ENCODE peak calls at places on chromosomes 16 and 17, in ten cellular contexts. U is transverse colon, M is astrocyte of the spinal cord, K is tibial artery, Z is brain microvascular endothelial cell, P is epithelial cell of esophagus, N is cardiac muscle cell, Q is AG09319, I is HL-60, T is WTC11. O is an unnamed sample.

GRCh38 chr16:50273888-50274770 is 7.8 kb downstream of the ADCY7 start:
- DNase-seq in Q (no peak), M (no peak), Z (no peak), N (no peak), K (peak; percentile 66), P (no peak), U (peak; percentile 60), T (no peak), I (peak; percentile 80), O (no peak)

GRCh38 chr17:36460265-36460937 is 26.1 kb upstream of the ZNHIT3 start:
- DNase-seq in M (no peak), P (no peak), Z (no peak), N (no peak), K (no peak), I (no peak), Q (no peak), T (no peak), U (no peak), O (no peak)

GRCh38 chr17:64418506-64419339 is 28.1 kb upstream of the PECAM1 start:
- DNase-seq in K (no peak), Q (peak; percentile 47), U (no peak), I (no peak), T (no peak), P (peak; percentile 62), N (peak; percentile 83), M (peak; percentile 61), Z (peak; percentile 33), O (no peak)

GRCh38 chr16:20814761-20815160 is 8.4 kb downstream of the REXO5 start:
- DNase-seq in K (no peak), Q (no peak), I (no peak), N (no peak), P (no peak), M (peak; percentile 59), T (no peak), Z (no peak), U (no peak), O (no peak)

GRCh38 chr16:72836985-72837384 is 210.9 kb downstream of the ZFHX3 start:
- DNase-seq in U (no peak), I (no peak), P (no peak), T (peak; percentile 30), M (no peak), N (no peak), K (no peak), Q (no peak), Z (no peak), O (no peak)

GRCh38 chr16:58519707-58520106 is 4.4 kb downstream of the SETD6 start:
- DNase-seq in U (no peak), M (no peak), K (no peak), T (no peak), Z (no peak), N (no peak), I (no peak), P (no peak), Q (no peak), O (no peak)

GRCh38 chr17:6936370-6937028 is 59.4 kb upstream of the ALOX12 start:
- DNase-seq in U (peak; percentile 50), K (no peak), N (peak; percentile 21), M (peak; percentile 1), I (no peak), P (no peak), Z (no peak), T (no peak), Q (no peak), O (no peak)

GRCh38 chr17:68775338-68775737 is 174.2 kb upstream of the FAM20A start:
- DNase-seq in I (no peak), Q (no peak), N (peak; percentile 40), Z (no peak), P (no peak), U (no peak), M (peak; percentile 27), K (no peak), T (no peak), O (no peak)

GRCh38 chr16:69691980-69692911 is 34.1 kb downstream of the NQO1 start:
- DNase-seq in Z (peak; percentile 25), P (peak; percentile 64), K (no peak), M (peak; percentile 22), U (no peak), I (no peak), N (peak; percentile 19), Q (no peak), T (no peak), O (no peak)

GRCh38 chr17:76986318-76986717 is 118.1 kb downstream of the MGAT5B start:
- DNase-seq in Q (no peak), U (no peak), T (no peak), N (peak; percentile 6), Z (no peak), K (no peak), M (no peak), P (no peak), I (no peak), O (no peak)

GRCh38 chr16:78648517-78648916 is 549.1 kb downstream of the WWOX start:
- DNase-seq in K (no peak), T (no peak), U (no peak), I (no peak), Q (no peak), N (peak; percentile 28), P (no peak), Z (peak; percentile 30), M (peak; percentile 5), O (no peak)

GRCh38 chr16:3907586-3907985 is 27.1 kb upstream of the CREBBP start:
- DNase-seq in K (no peak), I (no peak), Q (no peak), M (no peak), T (peak; percentile 38), U (no peak), N (no peak), P (no peak), Z (no peak), O (no peak)

GRCh38 chr17:81517339-81518112 is 4.9 kb upstream of the ACTG1 start:
- DNase-seq in N (no peak), P (no peak), I (no peak), K (peak; percentile 80), T (no peak), M (no peak), Q (no peak), U (peak; percentile 67), Z (no peak), O (peak; percentile 36)

GRCh38 chr17:33056392-33057146 is 64.9 kb downstream of the SPACA3 start:
- DNase-seq in K (no peak), Z (no peak), N (no peak), I (no peak), P (no peak), U (no peak), M (no peak), T (no peak), Q (no peak), O (no peak)

GRCh38 chr16:85159226-85159980 is 47.1 kb upstream of the CIBAR2 start:
- DNase-seq in Q (no peak), N (no peak), T (no peak), M (no peak), K (no peak), Z (no peak), U (no peak), P (no peak), I (no peak), O (no peak)

GRCh38 chr17:75392559-75392958 is 12.9 kb downstream of the GRB2 start:
- DNase-seq in U (no peak), T (no peak), N (no peak), M (no peak), Q (no peak), Z (no peak), I (no peak), K (no peak), P (no peak), O (no peak)

GRCh38 chr17:75394332-75394918 is 11.1 kb downstream of the GRB2 start:
- DNase-seq in I (no peak), U (no peak), N (no peak), P (peak; percentile 22), Z (no peak), T (no peak), M (no peak), Q (no peak), K (no peak), O (no peak)

GRCh38 chr17:75390982-75391381 is 14.5 kb downstream of the GRB2 start:
- DNase-seq in K (no peak), I (no peak), Q (no peak), U (no peak), T (no peak), N (peak; percentile 14), Z (no peak), M (peak; percentile 56), P (no peak), O (no peak)

GRCh38 chr17:75396025-75396424 is 9.5 kb downstream of the GRB2 start:
- DNase-seq in I (no peak), N (no peak), T (no peak), K (no peak), M (no peak), P (no peak), Z (no peak), U (no peak), Q (no peak), O (no peak)

GRCh38 chr17:75393523-75394331 is 11.8 kb downstream of the GRB2 start:
- DNase-seq in P (peak; percentile 98), I (peak; percentile 94), Q (peak; percentile 97), K (peak; percentile 99), Z (peak; percentile 99), U (peak; percentile 99), M (peak; percentile 99), T (peak; percentile 100), N (peak; percentile 99), O (peak; percentile 99)
- TF ChIP-seq CTCF in P (no peak), I (no peak), Q (no peak), K (peak; percentile 42), Z (peak; percentile 15), U (peak; percentile 27), M (no peak), T (no peak), N (no peak), O (no peak)

GRCh38 chr17:56130030-56130429 is 23.2 kb upstream of the ANKFN1 start:
- DNase-seq in M (no peak), U (no peak), Z (no peak), T (no peak), N (no peak), I (no peak), Q (no peak), P (no peak), K (no peak), O (no peak)
- TF ChIP-seq CTCF in M (no peak), U (no peak), Z (no peak), T (no peak), N (no peak), I (no peak), Q (no peak), P (no peak), K (no peak), O (no peak)

DNA sequence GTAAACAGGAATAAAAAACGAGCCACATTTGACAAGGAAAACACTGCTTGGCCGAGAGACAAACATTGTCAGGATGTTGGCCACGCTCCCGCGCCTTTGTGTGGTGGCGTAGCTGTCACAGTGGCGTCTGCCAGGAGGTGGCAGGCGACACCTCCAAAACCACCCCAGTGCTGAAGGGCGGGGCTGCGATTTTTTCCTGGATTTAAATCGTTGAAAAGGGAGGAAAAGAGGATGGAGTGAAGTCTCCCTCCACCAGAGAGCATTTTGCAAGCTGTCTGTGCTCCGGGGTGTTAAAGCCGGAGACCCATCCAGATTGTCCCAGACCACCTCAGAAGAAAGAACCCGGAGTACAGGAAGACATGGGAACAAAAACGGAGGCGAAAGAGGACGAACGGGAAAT is 12.7 kb downstream of the MRM3 start:
- DNase-seq in I (no peak), M (peak; percentile 75), Z (peak; percentile 60), U (peak; percentile 80), P (peak; percentile 68), T (peak; percentile 81), K (peak; percentile 90), Q (peak; percentile 40), N (peak; percentile 77), O (peak; percentile 79)
- TF ChIP-seq CTCF in I (peak; percentile 15), M (peak; percentile 78), Z (peak; percentile 88), U (peak; percentile 78), P (peak; percentile 77), T (peak; percentile 50), K (peak; percentile 96), Q (peak; percentile 75), N (peak; percentile 74), O (peak; percentile 73)

GRCh38 chr16:1959269-1960039 is at the start of gene NDUFB10:
- DNase-seq in T (peak; percentile 92), K (peak; percentile 95), U (peak; percentile 95), Q (peak; percentile 76), P (peak; percentile 89), M (peak; percentile 85), I (peak; percentile 93), N (peak; percentile 94), Z (peak; percentile 78), O (peak; percentile 96)
- TF ChIP-seq CTCF in T (no peak), K (peak; percentile 51), U (peak; percentile 72), Q (peak; percentile 47), P (peak; percentile 22), M (peak; percentile 43), I (peak; percentile 56), N (peak; percentile 74), Z (peak; percentile 46), O (peak; percentile 26)

O was measured in nephron progenitor cell.